ENCODE peak calls at places on chromosome 7, in six cellular contexts. B, O, S, V, Q and N are unnamed samples.

GRCh38 chr7:12766416-12766815 is 79.0 kb downstream of the ARL4A start:
- DNase-seq in S (no peak), B (no peak), Q (no peak), O (no peak), V (no peak), N (no peak)

GRCh38 chr7:13829231-13829630 is 160.2 kb downstream of the ETV1 start:
- DNase-seq in S (no peak), B (no peak), Q (peak), V (no peak), O (no peak), N (no peak)

GRCh38 chr7:24025094-24025493 is 258.9 kb upstream of the NPY start:
- DNase-seq in O (no peak), S (no peak), V (no peak), B (no peak), Q (peak), N (no peak)

GRCh38 chr7:91127974-91128373 is 136.3 kb upstream of the FZD1 start:
- DNase-seq in O (no peak), S (no peak), B (no peak), V (no peak), Q (no peak), N (no peak)

GRCh38 chr7:123209786-123210185 is 10.0 kb upstream of the SLC13A1 start:
- DNase-seq in S (no peak), V (no peak), B (no peak), O (no peak), Q (no peak), N (no peak)

GRCh38 chr7:114255404-114255841 is 159.2 kb upstream of the FOXP2 start:
- DNase-seq in B (no peak), S (no peak), Q (no peak), O (no peak), V (no peak), N (no peak)

GRCh38 chr7:107035446-107035845 is 9.1 kb upstream of the PRKAR2B start:
- DNase-seq in S (no peak), Q (peak), V (peak), O (no peak), B (no peak), N (no peak)

GRCh38 chr7:73937014-73937413 is 76.1 kb downstream of the TMEM270 start:
- DNase-seq in O (no peak), B (no peak), Q (peak), S (no peak), V (no peak), N (no peak)

GRCh38 chr7:129052441-129052840 is 2.5 kb downstream of the TNPO3 start:
- DNase-seq in V (no peak), O (no peak), S (no peak), Q (no peak), B (no peak), N (no peak)